ENCODE peak calls at places on chromosomes 12 and 14, in five cellular contexts. One of them, this sample, is unnamed.

GRCh38 chr12:54370218-54370730 is 6.0 kb upstream of the GPR84 start:
- DNase-seq in astrocyte of the cerebellum: peak
- DNase-seq in astrocyte of the spinal cord: peak
- DNase-seq in heart left ventricle: peak
- DNase-seq in upper lobe of left lung: peak
- DNase-seq in this sample: peak

GRCh38 chr14:103541494-103541943 is 12.5 kb downstream of the TRMT61A start:
- DNase-seq in astrocyte of the spinal cord: no peak
- DNase-seq in heart left ventricle: no peak
- DNase-seq in upper lobe of left lung: peak
- DNase-seq in astrocyte of the cerebellum: no peak
- DNase-seq in this sample: no peak

GRCh38 chr14:75083271-75083670 is 13.8 kb downstream of the ZC2HC1C start:
- DNase-seq in astrocyte of the cerebellum: no peak
- DNase-seq in upper lobe of left lung: no peak
- DNase-seq in heart left ventricle: no peak
- DNase-seq in astrocyte of the spinal cord: no peak
- DNase-seq in this sample: no peak

GRCh38 chr12:67256649-67257048 is 12.5 kb upstream of the CAND1 start:
- DNase-seq in astrocyte of the spinal cord: no peak
- DNase-seq in astrocyte of the cerebellum: no peak
- DNase-seq in heart left ventricle: no peak
- DNase-seq in upper lobe of left lung: no peak
- DNase-seq in this sample: no peak

GRCh38 chr12:106031736-106032135 is 107.0 kb downstream of the NUAK1 start:
- DNase-seq in astrocyte of the cerebellum: no peak
- DNase-seq in heart left ventricle: no peak
- DNase-seq in upper lobe of left lung: no peak
- DNase-seq in astrocyte of the spinal cord: no peak
- DNase-seq in this sample: no peak

GRCh38 chr12:20368653-20369163 is 371 bp downstream of the PDE3A start:
- DNase-seq in astrocyte of the spinal cord: peak
- DNase-seq in upper lobe of left lung: peak
- DNase-seq in astrocyte of the cerebellum: no peak
- DNase-seq in heart left ventricle: peak
- DNase-seq in this sample: peak

GRCh38 chr12:93699271-93700141 is 22.3 kb downstream of the CRADD start:
- DNase-seq in upper lobe of left lung: no peak
- DNase-seq in heart left ventricle: no peak
- DNase-seq in astrocyte of the cerebellum: peak
- DNase-seq in astrocyte of the spinal cord: peak
- DNase-seq in this sample: peak

GRCh38 chr12:108616941-108617858 is 16.5 kb downstream of the SELPLG start:
- DNase-seq in astrocyte of the cerebellum: no peak
- DNase-seq in upper lobe of left lung: no peak
- DNase-seq in astrocyte of the spinal cord: no peak
- DNase-seq in heart left ventricle: no peak
- DNase-seq in this sample: no peak

GRCh38 chr12:45017916-45018315 is 33.0 kb downstream of the DBX2 start:
- DNase-seq in astrocyte of the cerebellum: no peak
- DNase-seq in upper lobe of left lung: no peak
- DNase-seq in astrocyte of the spinal cord: no peak
- DNase-seq in heart left ventricle: no peak
- DNase-seq in this sample: no peak

GRCh38 chr12:124520258-124520657 is 47.2 kb downstream of the NCOR2 start:
- DNase-seq in heart left ventricle: no peak
- DNase-seq in astrocyte of the spinal cord: peak
- DNase-seq in upper lobe of left lung: no peak
- DNase-seq in astrocyte of the cerebellum: no peak
- DNase-seq in this sample: peak

GRCh38 chr12:68271346-68271745 is 17.9 kb upstream of the IL22 start:
- DNase-seq in astrocyte of the cerebellum: no peak
- DNase-seq in upper lobe of left lung: no peak
- DNase-seq in heart left ventricle: no peak
- DNase-seq in astrocyte of the spinal cord: peak
- DNase-seq in this sample: no peak

GRCh38 chr12:9756174-9756573 is 4.5 kb downstream of the CD69 start:
- DNase-seq in heart left ventricle: no peak
- DNase-seq in astrocyte of the spinal cord: no peak
- DNase-seq in astrocyte of the cerebellum: no peak
- DNase-seq in upper lobe of left lung: no peak
- DNase-seq in this sample: no peak
- H3K4me3 ChIP-seq in heart left ventricle: no peak
- H3K4me3 ChIP-seq in astrocyte of the spinal cord: no peak
- H3K4me3 ChIP-seq in astrocyte of the cerebellum: no peak
- H3K4me3 ChIP-seq in upper lobe of left lung: no peak
- H3K4me3 ChIP-seq in this sample: no peak

GRCh38 chr14:71739273-71739990 is 192.8 kb upstream of the RGS6 start:
- DNase-seq in astrocyte of the cerebellum: no peak
- DNase-seq in astrocyte of the spinal cord: no peak
- DNase-seq in upper lobe of left lung: no peak
- DNase-seq in heart left ventricle: peak
- DNase-seq in this sample: peak
- TF ChIP-seq CTCF in astrocyte of the cerebellum: peak
- TF ChIP-seq CTCF in astrocyte of the spinal cord: peak
- TF ChIP-seq CTCF in upper lobe of left lung: no peak
- TF ChIP-seq CTCF in heart left ventricle: no peak
- TF ChIP-seq CTCF in this sample: peak

DNA sequence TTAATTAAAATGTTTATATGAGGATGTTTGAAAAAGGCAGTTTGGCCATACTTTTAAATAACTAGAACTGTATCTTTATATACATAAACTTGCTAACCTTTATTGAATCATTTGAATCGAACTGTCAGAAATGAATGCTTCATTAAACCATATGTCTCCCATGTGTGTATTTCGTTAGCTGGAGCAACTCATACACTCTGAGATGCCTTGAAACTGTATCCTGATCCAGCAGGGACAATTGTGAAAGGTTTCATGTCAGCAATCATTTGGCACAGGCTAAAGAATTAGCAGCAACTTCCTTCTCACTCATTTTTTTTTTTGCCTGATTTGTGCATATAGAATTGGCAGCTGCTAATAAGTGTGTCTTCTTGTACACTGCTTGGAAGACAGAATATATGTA is 109.9 kb downstream of the NAV3 start:
- DNase-seq in astrocyte of the cerebellum: no peak
- DNase-seq in astrocyte of the spinal cord: no peak
- DNase-seq in upper lobe of left lung: no peak
- DNase-seq in heart left ventricle: no peak
- DNase-seq in this sample: peak
- H3K4me3 ChIP-seq in astrocyte of the cerebellum: peak
- H3K4me3 ChIP-seq in astrocyte of the spinal cord: peak
- H3K4me3 ChIP-seq in upper lobe of left lung: no peak
- H3K4me3 ChIP-seq in heart left ventricle: no peak
- H3K4me3 ChIP-seq in this sample: peak

GRCh38 chr14:78567343-78567742 is 397.2 kb downstream of the NRXN3 start:
- DNase-seq in heart left ventricle: no peak
- DNase-seq in astrocyte of the spinal cord: peak
- DNase-seq in astrocyte of the cerebellum: peak
- DNase-seq in upper lobe of left lung: no peak
- DNase-seq in this sample: peak

GRCh38 chr14:78566017-78566858 is 396.1 kb downstream of the NRXN3 start:
- DNase-seq in astrocyte of the cerebellum: peak
- DNase-seq in heart left ventricle: peak
- DNase-seq in astrocyte of the spinal cord: peak
- DNase-seq in upper lobe of left lung: peak
- DNase-seq in this sample: peak

DNA sequence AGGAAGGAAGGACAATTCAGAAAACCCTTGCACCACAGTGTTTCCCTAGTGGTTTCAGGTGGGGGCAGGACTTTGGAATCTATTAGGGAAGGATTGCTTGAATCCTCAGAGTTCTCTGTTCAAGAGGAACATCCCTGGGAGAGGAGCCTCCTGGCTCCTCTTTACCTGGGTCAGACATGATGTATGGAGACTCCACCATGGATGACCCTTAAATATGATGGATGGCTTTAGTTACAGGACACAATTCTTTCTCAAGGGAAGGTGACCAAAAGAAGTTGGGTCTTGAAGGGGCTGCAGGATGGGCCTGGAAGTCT is 396.6 kb downstream of the NRXN3 start:
- DNase-seq in upper lobe of left lung: no peak
- DNase-seq in heart left ventricle: no peak
- DNase-seq in astrocyte of the cerebellum: no peak
- DNase-seq in astrocyte of the spinal cord: no peak
- DNase-seq in this sample: no peak
- TF ChIP-seq CTCF in upper lobe of left lung: no peak
- TF ChIP-seq CTCF in heart left ventricle: no peak
- TF ChIP-seq CTCF in astrocyte of the cerebellum: no peak
- TF ChIP-seq CTCF in astrocyte of the spinal cord: no peak
- TF ChIP-seq CTCF in this sample: no peak

DNA sequence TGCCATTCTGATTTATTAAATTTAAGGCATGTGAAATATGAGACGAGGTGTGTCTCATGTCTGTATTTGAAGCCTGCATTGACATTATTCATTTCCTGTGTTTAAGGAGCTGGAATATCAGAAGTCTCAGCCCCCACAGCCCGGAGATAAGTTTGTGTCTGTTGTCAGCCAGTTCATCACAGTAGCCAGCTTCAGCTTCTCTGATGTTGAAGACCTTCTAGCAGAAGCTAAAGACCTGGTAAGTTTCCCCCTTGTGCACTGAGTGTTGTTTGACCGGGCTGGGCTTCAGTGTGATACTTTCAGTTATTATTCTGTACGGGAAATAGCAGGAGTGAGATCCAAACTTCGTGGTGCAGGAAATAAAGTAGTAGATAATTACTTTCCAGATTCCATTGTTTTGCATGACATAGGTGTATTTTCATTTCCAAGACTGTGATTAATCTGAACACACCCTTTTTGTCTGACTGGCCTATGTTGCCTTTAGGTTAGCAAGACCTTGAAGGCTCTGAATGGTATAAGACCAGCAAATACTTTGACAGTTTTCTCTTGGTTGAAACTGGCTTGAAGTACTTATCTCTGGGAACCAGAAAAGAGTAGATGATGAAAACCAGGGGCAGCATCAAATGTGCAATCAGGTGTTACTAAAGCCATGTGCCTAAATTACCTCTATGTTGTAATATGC is 101.5 kb downstream of the GPR135 start:
- DNase-seq in astrocyte of the cerebellum: no peak
- DNase-seq in astrocyte of the spinal cord: peak
- DNase-seq in heart left ventricle: no peak
- DNase-seq in upper lobe of left lung: no peak
- DNase-seq in this sample: peak
- H3K4me3 ChIP-seq in astrocyte of the cerebellum: no peak
- H3K4me3 ChIP-seq in astrocyte of the spinal cord: no peak
- H3K4me3 ChIP-seq in heart left ventricle: no peak
- H3K4me3 ChIP-seq in upper lobe of left lung: no peak
- H3K4me3 ChIP-seq in this sample: peak

GRCh38 chr12:49587174-49587908 is 18.1 kb downstream of the FAM186B start:
- DNase-seq in upper lobe of left lung: no peak
- DNase-seq in astrocyte of the cerebellum: no peak
- DNase-seq in heart left ventricle: no peak
- DNase-seq in astrocyte of the spinal cord: no peak
- DNase-seq in this sample: no peak
- TF ChIP-seq CTCF in upper lobe of left lung: no peak
- TF ChIP-seq CTCF in astrocyte of the cerebellum: peak
- TF ChIP-seq CTCF in heart left ventricle: no peak
- TF ChIP-seq CTCF in astrocyte of the spinal cord: no peak
- TF ChIP-seq CTCF in this sample: no peak

GRCh38 chr14:93970589-93970966 is 5.8 kb downstream of the ASB2 start:
- DNase-seq in heart left ventricle: no peak
- DNase-seq in astrocyte of the cerebellum: no peak
- DNase-seq in astrocyte of the spinal cord: no peak
- DNase-seq in upper lobe of left lung: no peak
- DNase-seq in this sample: no peak
- H3K4me3 ChIP-seq in heart left ventricle: peak
- H3K4me3 ChIP-seq in astrocyte of the cerebellum: no peak
- H3K4me3 ChIP-seq in astrocyte of the spinal cord: no peak
- H3K4me3 ChIP-seq in upper lobe of left lung: peak
- H3K4me3 ChIP-seq in this sample: no peak

GRCh38 chr12:98373982-98374381 is 141.4 kb upstream of the TMPO start:
- DNase-seq in astrocyte of the cerebellum: no peak
- DNase-seq in heart left ventricle: no peak
- DNase-seq in astrocyte of the spinal cord: peak
- DNase-seq in upper lobe of left lung: no peak
- DNase-seq in this sample: peak
- TF ChIP-seq CTCF in astrocyte of the cerebellum: peak
- TF ChIP-seq CTCF in heart left ventricle: no peak
- TF ChIP-seq CTCF in astrocyte of the spinal cord: peak
- TF ChIP-seq CTCF in upper lobe of left lung: no peak
- TF ChIP-seq CTCF in this sample: peak

GRCh38 chr12:4274396-4274959 is 916 bp downstream of the CCND2 start:
- DNase-seq in astrocyte of the cerebellum: no peak
- DNase-seq in astrocyte of the spinal cord: no peak
- DNase-seq in heart left ventricle: no peak
- DNase-seq in upper lobe of left lung: peak
- DNase-seq in this sample: no peak

GRCh38 chr12:4276524-4277204 is 3.1 kb downstream of the CCND2 start:
- DNase-seq in astrocyte of the cerebellum: peak
- DNase-seq in upper lobe of left lung: no peak
- DNase-seq in astrocyte of the spinal cord: peak
- DNase-seq in heart left ventricle: peak
- DNase-seq in this sample: peak

GRCh38 chr12:4277205-4277543 is 3.6 kb downstream of the CCND2 start:
- DNase-seq in heart left ventricle: no peak
- DNase-seq in astrocyte of the cerebellum: no peak
- DNase-seq in upper lobe of left lung: no peak
- DNase-seq in astrocyte of the spinal cord: no peak
- DNase-seq in this sample: no peak

GRCh38 chr12:4274960-4275868 is 1.7 kb downstream of the CCND2 start:
- DNase-seq in upper lobe of left lung: peak
- DNase-seq in heart left ventricle: no peak
- DNase-seq in astrocyte of the cerebellum: no peak
- DNase-seq in astrocyte of the spinal cord: peak
- DNase-seq in this sample: peak

DNA sequence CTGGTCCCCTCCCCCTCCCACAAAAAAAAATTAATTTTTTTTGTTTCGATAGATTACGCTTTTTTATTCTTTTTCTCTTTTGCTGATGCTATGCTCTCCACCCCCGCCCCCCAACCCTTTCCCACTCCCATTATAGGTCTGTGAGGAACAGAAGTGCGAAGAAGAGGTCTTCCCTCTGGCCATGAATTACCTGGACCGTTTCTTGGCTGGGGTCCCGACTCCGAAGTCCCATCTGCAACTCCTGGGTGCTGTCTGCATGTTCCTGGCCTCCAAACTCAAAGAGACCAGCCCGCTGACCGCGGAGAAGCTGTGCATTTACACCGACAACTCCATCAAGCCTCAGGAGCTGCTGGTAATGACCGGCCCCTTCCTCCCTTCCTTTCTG is 2.3 kb downstream of the CCND2 start:
- DNase-seq in astrocyte of the cerebellum: no peak
- DNase-seq in upper lobe of left lung: no peak
- DNase-seq in heart left ventricle: no peak
- DNase-seq in astrocyte of the spinal cord: no peak
- DNase-seq in this sample: no peak
- H3K4me3 ChIP-seq in astrocyte of the cerebellum: peak
- H3K4me3 ChIP-seq in upper lobe of left lung: peak
- H3K4me3 ChIP-seq in heart left ventricle: peak
- H3K4me3 ChIP-seq in astrocyte of the spinal cord: peak
- H3K4me3 ChIP-seq in this sample: peak

DNA sequence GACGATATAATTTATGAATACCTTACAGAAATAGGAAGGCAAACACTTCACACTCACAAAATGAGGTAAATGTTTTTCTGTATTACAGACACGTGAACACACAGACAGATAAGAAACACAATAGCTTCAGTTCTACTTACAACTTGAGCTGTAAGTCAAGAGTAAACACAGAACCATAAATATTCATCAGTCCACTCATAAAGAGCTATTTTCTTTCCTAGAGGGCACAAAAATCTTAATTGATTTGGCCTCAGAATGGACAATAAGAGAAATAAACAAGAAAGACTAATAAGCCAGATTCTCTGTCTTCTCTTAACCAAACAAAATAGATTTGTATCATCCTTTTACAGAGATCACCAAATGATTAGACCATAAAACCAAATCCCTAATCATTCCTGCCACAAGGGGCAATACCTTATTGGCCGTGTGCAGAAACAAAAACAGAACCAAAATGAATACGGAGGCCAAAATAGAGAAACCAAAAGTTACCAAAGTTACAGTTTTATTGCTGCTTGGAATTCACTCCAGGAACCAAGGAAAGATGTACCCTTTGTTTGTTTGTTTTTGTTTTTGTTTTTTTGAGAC is 38.1 kb upstream of the GARIN2 start:
- DNase-seq in upper lobe of left lung: no peak
- DNase-seq in astrocyte of the spinal cord: no peak
- DNase-seq in astrocyte of the cerebellum: no peak
- DNase-seq in heart left ventricle: no peak
- DNase-seq in this sample: peak
- TF ChIP-seq CTCF in upper lobe of left lung: peak
- TF ChIP-seq CTCF in astrocyte of the spinal cord: peak
- TF ChIP-seq CTCF in astrocyte of the cerebellum: peak
- TF ChIP-seq CTCF in heart left ventricle: no peak
- TF ChIP-seq CTCF in this sample: peak

This sample was measured in fibroblast of the aortic adventitia.